ENCODE peak calls at places on chromosomes 13 and 19, in ten cellular contexts. H is CD4-positive, alpha-beta T cell; Z is IMR-90; O is pancreas; Y is choroid plexus epithelial cell; U is NB4; S is CD8-positive, alpha-beta T cell; W is cardiac muscle cell; X is retinal pigment epithelial cell; V is neural crest cell. E is an unnamed sample.

GRCh38 chr13:34357435-34358232 is 539.7 kb downstream of the RFC3 start:
- DNase-seq in S (no peak), Y (peak; percentile 69), W (peak; percentile 63), H (no peak), U (peak; percentile 46), Z (peak; percentile 79), V (no peak), O (no peak), X (peak; percentile 64), E (no peak)

GRCh38 chr13:111302045-111302722 is 18.3 kb upstream of the TEX29 start:
- DNase-seq in H (no peak), W (no peak), U (no peak), O (no peak), X (no peak), Y (no peak), V (no peak), Z (no peak), S (no peak), E (no peak)

GRCh38 chr13:28467886-28468519 is 26.9 kb downstream of the FLT1 start:
- DNase-seq in X (no peak), Y (no peak), O (no peak), U (peak; percentile 97), V (no peak), Z (no peak), W (peak; percentile 52), H (no peak), S (no peak), E (no peak)

GRCh38 chr13:93794197-93794885 is 567.7 kb downstream of the GPC6 start:
- DNase-seq in V (no peak), U (no peak), Y (no peak), X (no peak), S (no peak), O (no peak), H (no peak), Z (peak; percentile 42), W (no peak), E (no peak)

GRCh38 chr13:46804391-46804815 is 7.4 kb upstream of the ESD start:
- DNase-seq in U (no peak), Y (peak; percentile 95), O (no peak), S (no peak), X (peak; percentile 59), Z (peak; percentile 98), V (no peak), H (no peak), W (peak; percentile 72), E (no peak)

GRCh38 chr19:54335979-54336892 is 2.7 kb downstream of the LILRA4 start:
- DNase-seq in U (no peak), V (no peak), W (no peak), X (no peak), Z (no peak), O (no peak), H (no peak), Y (no peak), S (no peak), E (no peak)

GRCh38 chr19:18922228-18922985 is 2.9 kb downstream of the DDX49 start:
- DNase-seq in S (no peak), W (no peak), V (no peak), X (no peak), Y (no peak), U (no peak), O (peak; percentile 26), Z (no peak), H (no peak), E (no peak)

GRCh38 chr13:33280923-33281322 is 4.6 kb downstream of the STARD13 start:
- DNase-seq in V (no peak), Y (peak; percentile 75), O (no peak), U (no peak), X (no peak), H (no peak), Z (peak; percentile 50), S (no peak), W (no peak), E (no peak)

GRCh38 chr13:113928701-113929627 is 44.9 kb downstream of the C13orf46 start:
- DNase-seq in W (peak; percentile 91), V (no peak), X (peak; percentile 26), H (no peak), Z (peak; percentile 69), S (no peak), Y (peak; percentile 60), U (no peak), O (peak; percentile 91), E (peak; percentile 46)

GRCh38 chr13:113927661-113928581 is 46.0 kb downstream of the C13orf46 start:
- DNase-seq in U (no peak), W (peak; percentile 97), X (no peak), H (no peak), Z (peak; percentile 99), Y (peak; percentile 89), S (no peak), V (no peak), O (no peak), E (peak; percentile 37)

GRCh38 chr13:113932060-113932459 is 41.8 kb downstream of the C13orf46 start:
- DNase-seq in S (no peak), W (no peak), Y (no peak), X (no peak), V (no peak), H (no peak), O (no peak), Z (no peak), U (no peak), E (no peak)

GRCh38 chr13:113930711-113931637 is 42.9 kb downstream of the C13orf46 start:
- DNase-seq in X (no peak), Z (no peak), Y (no peak), W (no peak), H (peak; percentile 34), U (peak; percentile 83), V (no peak), S (peak; percentile 77), O (no peak), E (no peak)

DNA sequence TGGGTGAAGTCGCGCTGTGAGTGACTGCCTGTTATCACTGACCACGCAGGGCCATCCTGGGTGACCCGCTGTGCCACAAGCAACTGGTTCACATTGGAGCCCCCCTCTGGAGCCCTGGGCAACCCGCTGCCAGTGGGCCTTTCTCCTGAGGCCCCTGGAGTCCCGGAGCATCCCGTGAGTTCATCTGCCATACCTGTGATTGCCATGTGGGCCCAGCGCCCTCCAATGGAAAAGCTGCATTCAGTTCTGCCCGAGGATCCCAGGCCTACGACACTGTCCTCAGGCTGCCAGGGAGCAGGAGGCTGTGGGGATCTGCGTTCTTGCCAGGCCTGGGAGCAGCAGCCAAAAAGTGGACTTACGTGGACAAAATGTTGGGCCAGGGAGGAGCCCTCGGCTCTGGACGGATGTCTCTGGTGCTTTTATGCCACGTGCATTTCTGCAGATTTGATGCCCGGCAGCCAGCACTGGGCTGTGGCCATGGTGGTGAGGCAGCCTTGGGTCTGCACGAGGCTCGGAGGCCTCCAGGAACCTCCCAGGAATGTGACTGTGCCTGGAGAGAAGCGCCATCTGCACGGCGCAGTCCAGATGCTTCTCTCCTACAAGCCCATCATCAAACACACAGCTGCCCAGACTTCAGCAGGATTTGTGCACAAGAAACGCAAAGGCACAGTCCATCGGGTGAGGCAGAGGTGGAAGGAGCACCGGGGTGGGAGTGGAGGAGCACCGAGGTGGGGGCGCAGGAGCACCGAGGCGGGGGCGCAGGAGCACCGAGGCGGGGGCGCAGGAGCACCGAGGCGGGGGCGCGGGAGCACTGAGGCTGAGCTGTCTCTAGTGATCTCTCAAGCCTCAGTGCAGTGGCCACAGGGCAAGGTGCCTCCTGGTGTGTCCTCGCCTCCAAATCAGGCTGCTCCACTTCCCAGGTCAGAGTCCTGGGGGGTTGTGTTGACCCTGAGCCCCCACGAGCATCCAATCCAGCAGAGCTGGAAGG is 44.0 kb downstream of the C13orf46 start:
- DNase-seq in U (no peak), W (no peak), H (no peak), S (no peak), V (no peak), X (no peak), Z (no peak), O (no peak), Y (no peak), E (no peak)
- TF ChIP-seq CTCF in U (no peak), W (no peak), H (no peak), S (no peak), V (no peak), X (no peak), Z (no peak), O (no peak), Y (no peak), E (no peak)

GRCh38 chr19:13209797-13210775 is 59.9 kb downstream of the IER2 start:
- DNase-seq in S (no peak), U (no peak), V (no peak), H (no peak), O (no peak), Z (no peak), X (no peak), Y (no peak), W (no peak), E (no peak)

GRCh38 chr19:13214036-13214730 is 64.0 kb downstream of the IER2 start:
- DNase-seq in W (no peak), S (no peak), X (no peak), Y (no peak), Z (no peak), O (no peak), U (no peak), H (no peak), V (no peak), E (no peak)

GRCh38 chr19:13210941-13211340 is 60.7 kb downstream of the IER2 start:
- DNase-seq in S (no peak), H (no peak), Y (no peak), U (no peak), X (no peak), V (no peak), O (no peak), W (no peak), Z (no peak), E (no peak)

GRCh38 chr19:13211426-13212308 is 61.5 kb downstream of the IER2 start:
- DNase-seq in Z (no peak), Y (no peak), H (no peak), X (no peak), W (no peak), O (no peak), U (no peak), S (no peak), V (no peak), E (no peak)

GRCh38 chr19:13212759-13213330 is 62.6 kb downstream of the IER2 start:
- DNase-seq in O (peak; percentile 65), X (no peak), Z (peak; percentile 43), U (peak; percentile 76), H (peak; percentile 65), W (peak; percentile 67), V (peak; percentile 54), S (peak; percentile 84), Y (peak; percentile 66), E (peak; percentile 80)
- TF ChIP-seq CTCF in O (peak; percentile 31), X (peak; percentile 65), Z (peak; percentile 39), U (peak; percentile 81), H (peak; percentile 61), W (peak; percentile 62), V (peak; percentile 66), S (peak; percentile 47), Y (peak; percentile 70), E (peak; percentile 46)

DNA sequence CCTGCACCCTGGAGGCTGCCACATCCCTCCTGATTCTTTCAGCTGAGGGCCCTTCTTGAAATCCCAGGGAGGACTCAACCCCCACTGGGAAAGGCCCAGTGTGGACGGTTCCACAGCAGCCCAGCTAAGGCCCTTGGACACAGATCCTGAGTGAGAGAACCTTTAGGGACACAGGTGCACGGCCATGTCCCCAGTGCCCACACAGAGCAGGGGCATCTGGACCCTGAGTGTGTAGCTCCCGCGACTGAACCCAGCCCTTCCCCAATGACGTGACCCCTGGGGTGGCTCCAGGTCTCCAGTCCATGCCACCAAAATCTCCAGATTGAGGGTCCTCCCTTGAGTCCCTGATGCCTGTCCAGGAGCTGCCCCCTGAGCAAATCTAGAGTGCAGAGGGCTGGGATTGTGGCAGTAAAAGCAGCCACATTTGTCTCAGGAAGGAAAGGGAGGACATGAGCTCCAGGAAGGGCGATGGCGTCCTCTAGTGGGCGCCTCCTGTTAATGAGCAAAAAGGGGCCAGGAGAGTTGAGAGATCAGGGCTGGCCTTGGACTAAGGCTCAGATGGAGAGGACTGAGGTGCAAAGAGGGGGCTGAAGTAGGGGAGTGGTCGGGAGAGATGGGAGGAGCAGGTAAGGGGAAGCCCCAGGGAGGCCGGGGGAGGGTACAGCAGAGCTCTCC is 6.9 kb upstream of the CEACAM5 start:
- DNase-seq in X (no peak), V (no peak), Z (no peak), H (no peak), U (peak; percentile 39), S (peak; percentile 37), W (no peak), O (no peak), Y (no peak), E (peak; percentile 70)
- TF ChIP-seq CTCF in X (peak; percentile 11), V (no peak), Z (no peak), H (no peak), U (peak; percentile 60), S (no peak), W (peak; percentile 11), O (no peak), Y (no peak), E (peak; percentile 75)

DNA sequence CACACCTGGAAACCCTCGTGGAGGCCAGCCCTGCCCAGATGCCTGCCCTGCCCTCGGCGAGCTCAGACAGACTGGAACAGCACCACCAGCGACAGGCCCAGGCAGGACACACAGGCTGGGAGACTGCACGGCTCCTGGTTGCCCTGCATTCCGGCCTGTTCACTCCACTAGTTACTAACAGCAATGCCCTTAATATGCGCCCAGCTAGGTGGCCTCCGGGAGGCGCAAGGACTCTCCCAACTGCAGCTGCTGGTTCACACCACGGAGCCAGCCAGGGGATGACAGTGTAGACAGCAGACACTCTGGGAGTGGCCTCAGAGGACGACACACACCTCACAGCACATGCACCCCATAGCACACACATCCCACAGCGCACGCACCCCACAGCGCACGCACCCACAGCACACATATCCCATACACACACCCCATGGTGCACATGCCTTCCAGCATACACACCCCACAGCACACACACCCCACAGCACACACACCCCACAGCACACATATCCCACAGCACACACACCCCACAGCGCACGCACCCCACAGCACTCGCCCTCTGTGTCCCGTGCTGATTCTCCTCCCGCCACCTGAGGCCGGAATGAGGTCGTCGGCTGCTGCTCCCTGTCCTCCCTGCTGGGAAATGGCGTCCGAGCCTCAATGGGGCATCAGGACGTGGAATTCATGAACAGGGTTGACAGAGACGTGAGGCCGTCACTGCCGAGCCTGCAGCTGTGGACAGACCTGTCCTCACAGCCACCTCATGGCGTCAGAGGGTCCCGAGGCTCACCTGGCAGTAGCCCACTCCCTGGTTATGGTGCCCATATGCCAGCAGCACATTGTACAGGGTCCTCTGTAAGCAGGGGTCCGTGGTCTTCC is 13.6 kb downstream of the GRTP1 start:
- DNase-seq in U (peak; percentile 47), W (no peak), H (no peak), V (no peak), Z (no peak), X (no peak), Y (no peak), S (no peak), O (no peak), E (no peak)
- TF ChIP-seq CTCF in U (peak; percentile 27), W (no peak), H (no peak), V (no peak), Z (no peak), X (no peak), Y (peak; percentile 18), S (no peak), O (no peak), E (no peak)

E was measured in transverse colon.